ENCODE peak calls at places on chromosomes 16 and 17, in nine cellular contexts. W, E, Q, H, N, R, B, U and J are unnamed samples.

GRCh38 chr17:59719526-59719925 is 12.1 kb downstream of the VMP1 start:
- DNase-seq in W (no peak), E (no peak), Q (no peak), H (no peak), N (no peak), R (no peak), B (no peak), U (no peak), J (no peak)

GRCh38 chr17:39774043-39774442 is 36.3 kb downstream of the GRB7 start:
- DNase-seq in W (no peak), E (no peak), Q (no peak), H (no peak), N (no peak), R (no peak), B (no peak), U (no peak), J (peak)

GRCh38 chr16:29994613-29995329 is 646 bp downstream of the HIRIP3 start:
- DNase-seq in W (no peak), E (peak), Q (peak), H (peak), N (peak), R (peak), B (no peak), U (peak), J (peak)

GRCh38 chr17:77874303-77875050 is 84.0 kb upstream of the TNRC6C start:
- DNase-seq in W (no peak), E (no peak), Q (no peak), H (no peak), N (no peak), R (no peak), B (no peak), U (peak), J (no peak)

GRCh38 chr17:2058521-2059124 is 3.7 kb downstream of the HIC1 start:
- DNase-seq in W (no peak), E (no peak), Q (peak), H (peak), N (peak), R (no peak), B (no peak), U (peak), J (no peak)

GRCh38 chr17:17344507-17345293 is 41.5 kb downstream of the NT5M start:
- DNase-seq in W (peak), E (no peak), Q (no peak), H (no peak), N (no peak), R (no peak), B (no peak), U (peak), J (no peak)

GRCh38 chr17:43877031-43877430 is 30.1 kb downstream of the CD300LG start:
- DNase-seq in W (no peak), E (no peak), Q (no peak), H (no peak), N (no peak), R (no peak), B (no peak), U (no peak), J (no peak)

GRCh38 chr16:84557504-84557903 is 53.0 kb upstream of the MEAK7 start:
- DNase-seq in W (no peak), E (peak), Q (no peak), H (no peak), N (no peak), R (no peak), B (no peak), U (no peak), J (no peak)

GRCh38 chr16:68951991-68952877 is 108.9 kb downstream of the TANGO6 start:
- DNase-seq in W (no peak), E (peak), Q (no peak), H (no peak), N (no peak), R (peak), B (no peak), U (no peak), J (peak)

GRCh38 chr16:2388875-2389433 is 40.3 kb upstream of the CCNF start:
- DNase-seq in W (no peak), E (peak), Q (no peak), H (no peak), N (peak), R (peak), B (no peak), U (no peak), J (peak)

GRCh38 chr17:628507-628941 is 86.1 kb downstream of the VPS53 start:
- DNase-seq in W (no peak), E (no peak), Q (no peak), H (no peak), N (peak), R (no peak), B (no peak), U (no peak), J (no peak)

GRCh38 chr16:89155184-89155679 is 16.3 kb upstream of the CDH15 start:
- DNase-seq in W (no peak), E (peak), Q (no peak), H (peak), N (peak), R (no peak), B (no peak), U (peak), J (no peak)

GRCh38 chr16:59574296-59574695 is 840.2 kb upstream of the GOT2 start:
- DNase-seq in W (no peak), E (no peak), Q (no peak), H (no peak), N (no peak), R (peak), B (no peak), U (no peak), J (no peak)

GRCh38 chr17:82819015-82819414 is 20.8 kb downstream of the ZNF750 start:
- DNase-seq in W (no peak), E (no peak), Q (no peak), H (no peak), N (no peak), R (peak), B (no peak), U (no peak), J (no peak)

GRCh38 chr17:43874293-43874692 is 27.3 kb downstream of the CD300LG start:
- DNase-seq in W (no peak), E (no peak), Q (no peak), H (peak), N (no peak), R (no peak), B (no peak), U (no peak), J (no peak)

GRCh38 chr17:76709077-76709950 is 1.5 kb downstream of the MXRA7 start:
- DNase-seq in W (peak), E (peak), Q (no peak), H (peak), N (peak), R (peak), B (no peak), U (peak), J (peak)

GRCh38 chr17:18143044-18143936 is 34.7 kb downstream of the MYO15A start:
- DNase-seq in W (no peak), E (no peak), Q (no peak), H (no peak), N (peak), R (peak), B (peak), U (no peak), J (peak)

GRCh38 chr17:7589204-7589868 is 558 bp downstream of the SOX15 start:
- DNase-seq in W (peak), E (no peak), Q (peak), H (peak), N (peak), R (peak), B (no peak), U (peak), J (peak)

GRCh38 chr17:55161935-55162555 is 102.7 kb upstream of the HLF start:
- DNase-seq in W (no peak), E (peak), Q (no peak), H (no peak), N (peak), R (peak), B (no peak), U (no peak), J (peak)

GRCh38 chr16:3173892-3174617 is 13.9 kb upstream of the OR1F1 start:
- DNase-seq in W (no peak), E (no peak), Q (peak), H (no peak), N (no peak), R (peak), B (peak), U (peak), J (peak)

GRCh38 chr17:48804936-48805411 is 12.1 kb downstream of the TTLL6 start:
- DNase-seq in W (peak), E (peak), Q (peak), H (peak), N (peak), R (peak), B (peak), U (peak), J (no peak)

GRCh38 chr17:4706121-4706520 is 2.2 kb upstream of the PELP1 start:
- DNase-seq in W (no peak), E (no peak), Q (no peak), H (no peak), N (no peak), R (peak), B (peak), U (no peak), J (peak)

GRCh38 chr16:85151603-85152413 is 39.5 kb upstream of the CIBAR2 start:
- DNase-seq in W (no peak), E (peak), Q (no peak), H (peak), N (peak), R (peak), B (no peak), U (peak), J (peak)

GRCh38 chr17:2672026-2672425 is 39.5 kb downstream of the CLUH start:
- DNase-seq in W (no peak), E (no peak), Q (no peak), H (no peak), N (no peak), R (no peak), B (no peak), U (no peak), J (no peak)

GRCh38 chr16:29806096-29806579 is at the start of gene MAZ:
- DNase-seq in W (no peak), E (peak), Q (peak), H (no peak), N (peak), R (no peak), B (no peak), U (no peak), J (peak)

GRCh38 chr17:71494045-71494444 is 626.8 kb upstream of the SOX9 start:
- DNase-seq in W (no peak), E (no peak), Q (no peak), H (no peak), N (peak), R (no peak), B (no peak), U (no peak), J (no peak)

GRCh38 chr17:73286863-73287296 is 24.9 kb downstream of the CDC42EP4 start:
- DNase-seq in W (no peak), E (peak), Q (no peak), H (no peak), N (peak), R (peak), B (no peak), U (no peak), J (peak)

GRCh38 chr16:68074850-68075249 is 10.3 kb upstream of the NFATC3 start:
- DNase-seq in W (no peak), E (no peak), Q (peak), H (no peak), N (no peak), R (no peak), B (no peak), U (peak), J (no peak)

GRCh38 chr17:45150911-45151809 is 2.9 kb downstream of the HEXIM1 start:
- DNase-seq in W (no peak), E (no peak), Q (no peak), H (no peak), N (no peak), R (no peak), B (no peak), U (no peak), J (no peak)

GRCh38 chr17:40818733-40819527 is 3.5 kb downstream of the KRT10 start:
- DNase-seq in W (peak), E (peak), Q (peak), H (peak), N (peak), R (peak), B (peak), U (peak), J (peak)